ENCODE peak calls at places on chromosomes 5 and 9, in seven cellular contexts. J is ACHN; N is stimulated activated CD4-positive, alpha-beta T cell treated with anti-CD3 and anti-CD28 coated beads, Interleukin-2, amount 100 ng/mL, for 24 hours; F is HT1080; E is fibroblast of the conjunctiva; M is ELF-1; Y is dermis blood vessel endothelial cell. C is an unnamed sample.

GRCh38 chr5:125489146-125489545 is 742.7 kb upstream of the ZNF608 start:
- DNase-seq in J (no peak), N (no peak), F (no peak), E (no peak), M (no peak), Y (no peak), C (no peak)

GRCh38 chr9:126587187-126588185 is 26.2 kb upstream of the LMX1B start:
- DNase-seq in J (no peak), N (no peak), F (no peak), E (no peak), M (peak), Y (peak), C (no peak)

GRCh38 chr5:124839371-124839998 is 93.0 kb upstream of the ZNF608 start:
- DNase-seq in J (no peak), N (no peak), F (no peak), E (no peak), M (no peak), Y (peak), C (no peak)

GRCh38 chr9:32526042-32526706 is at the start of gene RIGI:
- DNase-seq in J (peak), N (peak), F (peak), E (peak), M (peak), Y (peak), C (peak)

GRCh38 chr5:179468696-179469095 is 81.7 kb upstream of the RUFY1 start:
- DNase-seq in J (no peak), N (no peak), F (no peak), E (no peak), M (no peak), Y (no peak), C (no peak)

GRCh38 chr5:116382025-116382873 is 192.4 kb downstream of the SEMA6A start:
- DNase-seq in J (no peak), N (no peak), F (no peak), E (no peak), M (no peak), Y (peak), C (no peak)

GRCh38 chr5:41787257-41787656 is 83.0 kb downstream of the OXCT1 start:
- DNase-seq in J (no peak), N (no peak), F (no peak), E (no peak), M (peak), Y (peak), C (no peak)

GRCh38 chr9:85610074-85610855 is 131.5 kb downstream of the AGTPBP1 start:
- DNase-seq in J (peak), N (no peak), F (peak), E (peak), M (peak), Y (peak), C (peak)

GRCh38 chr5:74042559-74043357 is 416.8 kb downstream of the ARHGEF28 start:
- DNase-seq in J (peak), N (no peak), F (peak), E (no peak), M (peak), Y (no peak), C (no peak)

GRCh38 chr5:126515337-126515736 is 79.7 kb downstream of the ALDH7A1 start:
- DNase-seq in J (no peak), N (no peak), F (no peak), E (no peak), M (no peak), Y (no peak), C (no peak)